ENCODE peak calls at places on chromosomes 16 and 17, in five cellular contexts. G is H1, S is endothelial cell of umbilical vein, A is K562, U is fibroblast of lung. L is an unnamed sample.

GRCh38 chr17:29764217-29764616 is 141.5 kb upstream of the CORO6 start:
- DNase-seq in G (no peak), S (no peak), A (no peak), U (no peak), L (no peak)

GRCh38 chr17:2852729-2853110 is 56.5 kb downstream of the RAP1GAP2 start:
- DNase-seq in G (peak), S (no peak), A (no peak), U (no peak), L (peak)

GRCh38 chr17:47776330-47777197 is 43.5 kb downstream of the TBX21 start:
- DNase-seq in G (no peak), S (peak), A (peak), U (peak), L (peak)

GRCh38 chr17:80418589-80418988 is 3.6 kb downstream of the ENDOV start:
- DNase-seq in G (no peak), S (no peak), A (no peak), U (no peak), L (no peak)

GRCh38 chr16:79215289-79215688 is 385.2 kb downstream of the MAF start:
- DNase-seq in G (no peak), S (no peak), A (no peak), U (no peak), L (no peak)

GRCh38 chr17:8126306-8127066 is 2.6 kb upstream of the HES7 start:
- DNase-seq in G (peak), S (peak), A (peak), U (peak), L (peak)

GRCh38 chr17:57638284-57638683 is 106.8 kb downstream of the CCDC182 start:
- DNase-seq in G (no peak), S (no peak), A (no peak), U (no peak), L (no peak)

GRCh38 chr16:14072360-14072759 is 1.2 kb downstream of the MRTFB start:
- DNase-seq in G (no peak), S (no peak), A (no peak), U (no peak), L (no peak)

GRCh38 chr16:89687092-89687940 is 827 bp downstream of the CDK10 start:
- DNase-seq in G (no peak), S (peak), A (peak), U (peak), L (peak)

GRCh38 chr16:9260665-9261064 is 169.2 kb downstream of the HAPSTR1 start:
- DNase-seq in G (no peak), S (no peak), A (no peak), U (no peak), L (no peak)

GRCh38 chr17:47276868-47277267 is 23.2 kb downstream of the ITGB3 start:
- DNase-seq in G (no peak), S (peak), A (no peak), U (peak), L (peak)

GRCh38 chr17:74176546-74177001 is 26.9 kb upstream of the RPL38 start:
- DNase-seq in G (peak), S (peak), A (peak), U (peak), L (peak)

GRCh38 chr17:58632324-58633314 is 59.2 kb downstream of the TEX14 start:
- DNase-seq in G (no peak), S (no peak), A (no peak), U (no peak), L (no peak)

GRCh38 chr17:42548070-42548837 is 4.5 kb upstream of the HSD17B1 start:
- DNase-seq in G (peak), S (peak), A (no peak), U (no peak), L (peak)

GRCh38 chr16:4814046-4814445 is 11.6 kb upstream of the ROGDI start:
- DNase-seq in G (no peak), S (no peak), A (no peak), U (no peak), L (no peak)

GRCh38 chr16:80283450-80284392 is 257.1 kb upstream of the DYNLRB2 start:
- DNase-seq in G (no peak), S (no peak), A (no peak), U (no peak), L (no peak)

GRCh38 chr17:75397217-75397616 is 8.3 kb downstream of the GRB2 start:
- DNase-seq in G (no peak), S (no peak), A (no peak), U (no peak), L (no peak)

GRCh38 chr17:49696233-49696761 is 11.5 kb downstream of the SLC35B1 start:
- DNase-seq in G (no peak), S (no peak), A (no peak), U (no peak), L (no peak)

GRCh38 chr17:39655105-39655504 is 10.0 kb upstream of the TCAP start:
- DNase-seq in G (no peak), S (no peak), A (no peak), U (no peak), L (no peak)

GRCh38 chr16:29807426-29808218 is 1.3 kb downstream of the MAZ start:
- DNase-seq in G (peak), S (peak), A (peak), U (peak), L (peak)

GRCh38 chr17:17167356-17167755 is 38.8 kb downstream of the PLD6 start:
- DNase-seq in G (no peak), S (no peak), A (no peak), U (no peak), L (no peak)

GRCh38 chr17:78844301-78845005 is 3.8 kb upstream of the USP36 start:
- DNase-seq in G (no peak), S (peak), A (no peak), U (peak), L (no peak)

GRCh38 chr17:49557204-49558024 is 18.3 kb upstream of the NXPH3 start:
- DNase-seq in G (peak), S (peak), A (peak), U (peak), L (peak)

GRCh38 chr17:40615295-40615988 is 32.2 kb downstream of the SMARCE1 start:
- DNase-seq in G (peak), S (peak), A (peak), U (peak), L (peak)

GRCh38 chr17:41785091-41785875 is 1.2 kb downstream of the JUP start:
- DNase-seq in G (peak), S (peak), A (peak), U (no peak), L (peak)

GRCh38 chr17:67729903-67730302 is 12.2 kb downstream of the NOL11 start:
- DNase-seq in G (no peak), S (no peak), A (no peak), U (no peak), L (no peak)

GRCh38 chr16:49858200-49859129 is 2.6 kb upstream of the ZNF423 start:
- DNase-seq in G (peak), S (peak), A (peak), U (no peak), L (peak)

GRCh38 chr16:69834817-69835477 is 72.8 kb downstream of the WWP2 start:
- DNase-seq in G (no peak), S (no peak), A (no peak), U (no peak), L (no peak)

GRCh38 chr16:73036074-73036826 is 11.7 kb downstream of the ZFHX3 start:
- DNase-seq in G (no peak), S (no peak), A (no peak), U (no peak), L (peak)

GRCh38 chr17:2068589-2069051 is 13.7 kb downstream of the HIC1 start:
- DNase-seq in G (no peak), S (peak), A (no peak), U (no peak), L (no peak)

GRCh38 chr17:75783069-75783783 is 1.4 kb upstream of the UNK start:
- DNase-seq in G (no peak), S (peak), A (no peak), U (peak), L (no peak)

GRCh38 chr17:30920683-30921543 is 832 bp upstream of the ADAP2 start:
- DNase-seq in G (no peak), S (no peak), A (no peak), U (no peak), L (no peak)

GRCh38 chr16:66934138-66934838 is at the start of gene CIAO2B:
- DNase-seq in G (peak), S (peak), A (peak), U (peak), L (peak)

GRCh38 chr16:26198221-26198620 is 506.5 kb downstream of the HS3ST4 start:
- DNase-seq in G (no peak), S (no peak), A (no peak), U (no peak), L (no peak)
- H3K4me3 ChIP-seq in G (no peak), S (no peak), A (no peak), U (no peak), L (no peak)

GRCh38 chr16:85261657-85262557 is 149.6 kb upstream of the CIBAR2 start:
- DNase-seq in G (no peak), S (no peak), A (peak), U (no peak), L (no peak)
- TF ChIP-seq EZH2 in G (no peak), S (no peak), A (no peak), U (no peak), L (no peak)

GRCh38 chr16:2046125-2046888 is 1.3 kb downstream of the NTHL1 start:
- DNase-seq in G (no peak), S (no peak), A (no peak), U (no peak), L (no peak)

GRCh38 chr16:2044541-2044940 is 3.1 kb downstream of the NTHL1 start:
- DNase-seq in G (no peak), S (no peak), A (no peak), U (no peak), L (no peak)

GRCh38 chr16:2048116-2048543 is 345 bp downstream of the TSC2 start:
- DNase-seq in G (no peak), S (no peak), A (no peak), U (no peak), L (peak)

GRCh38 chr16:2047330-2048115 is at the start of the genes NTHL1 and TSC2:
- DNase-seq in G (peak), S (peak), A (peak), U (peak), L (peak)

GRCh38 chr16:2046889-2047329 is 725 bp downstream of the NTHL1 start:
- DNase-seq in G (no peak), S (peak), A (no peak), U (no peak), L (peak)
- H3K4me3 ChIP-seq in G (peak), S (peak), A (peak), U (peak), L (peak)

DNA sequence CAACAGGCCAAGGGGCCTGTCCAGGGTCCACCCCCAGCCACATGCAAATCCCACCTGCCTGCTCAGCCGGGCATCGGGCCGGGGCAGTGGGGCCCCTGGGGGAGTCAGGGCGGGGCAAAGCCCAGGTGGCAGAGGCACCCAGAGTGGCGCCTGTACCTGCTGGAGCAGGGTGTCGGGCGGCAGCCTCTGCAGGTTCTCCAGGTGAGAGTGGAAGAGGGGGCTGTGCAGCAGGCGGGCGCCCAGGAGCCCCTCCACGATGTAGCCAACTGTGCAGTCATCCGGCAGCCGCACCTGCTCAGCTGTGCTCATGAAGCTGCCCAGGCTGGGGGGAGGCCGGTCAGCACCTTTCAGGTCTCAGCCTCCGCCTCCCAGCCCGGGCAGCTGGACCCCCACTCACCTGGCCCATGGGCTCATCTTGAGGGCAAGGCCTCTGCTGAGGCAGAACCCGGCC is 2.1 kb downstream of the RFNG start:
- DNase-seq in G (no peak), S (no peak), A (no peak), U (no peak), L (no peak)
- TF ChIP-seq EZH2 in G (no peak), S (no peak), A (no peak), U (no peak), L (no peak)

GRCh38 chr16:85524630-85525463 is 88.3 kb upstream of the GSE1 start:
- DNase-seq in G (no peak), S (no peak), A (no peak), U (peak), L (peak)

GRCh38 chr16:85524365-85524629 is 88.8 kb upstream of the GSE1 start:
- DNase-seq in G (no peak), S (no peak), A (no peak), U (no peak), L (no peak)

GRCh38 chr16:85522842-85523601 is 90.1 kb upstream of the GSE1 start:
- DNase-seq in G (no peak), S (no peak), A (no peak), U (peak), L (no peak)

GRCh38 chr16:85522517-85522841 is 90.6 kb upstream of the GSE1 start:
- DNase-seq in G (no peak), S (no peak), A (no peak), U (no peak), L (no peak)

GRCh38 chr16:85523602-85524364 is 89.3 kb upstream of the GSE1 start:
- DNase-seq in G (no peak), S (no peak), A (peak), U (peak), L (peak)
- H3K4me3 ChIP-seq in G (no peak), S (no peak), A (no peak), U (no peak), L (no peak)

GRCh38 chr17:38566666-38567031 is 39.1 kb downstream of the SRCIN1 start:
- DNase-seq in G (no peak), S (no peak), A (no peak), U (no peak), L (no peak)
- TF ChIP-seq EZH2 in G (no peak), S (no peak), A (no peak), U (no peak), L (no peak)

L was measured in neural progenitor cell.